ENCODE peak calls at places on chromosomes 2 and 18, in seven cellular contexts. N is GM12891, Y is SK-N-SH, P is GM12878, Q is H1, L is K562, H is HepG2. F is an unnamed sample.

GRCh38 chr2:239061824-239062560 is 214.1 kb downstream of the TWIST2 start:
- DNase-seq in N (no peak), Y (peak; percentile 85), P (no peak), Q (no peak), L (no peak), H (no peak), F (no peak)

GRCh38 chr2:166413255-166413654 is 37.5 kb upstream of the SCN9A start:
- DNase-seq in N (no peak), Y (no peak), P (no peak), Q (no peak), L (no peak), H (no peak), F (no peak)

GRCh38 chr2:162574615-162575452 is 230.9 kb downstream of the GCA start:
- DNase-seq in N (no peak), Y (no peak), P (no peak), Q (no peak), L (no peak), H (peak; percentile 97), F (no peak)

GRCh38 chr2:212078103-212078502 is 460.5 kb downstream of the ERBB4 start:
- DNase-seq in N (no peak), Y (no peak), P (no peak), Q (no peak), L (no peak), H (no peak), F (no peak)

GRCh38 chr2:28612131-28612812 is 116.4 kb downstream of the PLB1 start:
- DNase-seq in N (no peak), Y (no peak), P (no peak), Q (no peak), L (no peak), H (no peak), F (no peak)

GRCh38 chr2:231717281-231718180 is 9.2 kb downstream of the PTMA start:
- DNase-seq in N (no peak), Y (peak; percentile 58), P (peak; percentile 53), Q (peak; percentile 74), L (peak; percentile 44), H (peak; percentile 67), F (no peak)

GRCh38 chr2:219618733-219619122 is 8.7 kb upstream of the SLC4A3 start:
- DNase-seq in N (no peak), Y (no peak), P (no peak), Q (no peak), L (no peak), H (no peak), F (no peak)

GRCh38 chr2:227671170-227671887 is 4.7 kb downstream of the SCYGR5 start:
- DNase-seq in N (no peak), Y (no peak), P (no peak), Q (no peak), L (no peak), H (no peak), F (no peak)

GRCh38 chr18:10330428-10330827 is 124.0 kb upstream of the APCDD1 start:
- DNase-seq in N (no peak), Y (no peak), P (no peak), Q (no peak), L (no peak), H (no peak), F (no peak)

GRCh38 chr18:11654736-11655604 is 34.1 kb upstream of the GNAL start:
- DNase-seq in N (peak; percentile 57), Y (peak; percentile 59), P (no peak), Q (peak; percentile 94), L (peak; percentile 75), H (no peak), F (peak; percentile 40)

GRCh38 chr2:10216677-10217498 is 85.8 kb upstream of the HPCAL1 start:
- DNase-seq in N (no peak), Y (no peak), P (no peak), Q (no peak), L (peak; percentile 42), H (peak; percentile 45), F (no peak)

GRCh38 chr2:38554973-38555595 is 47.6 kb downstream of the HNRNPLL start:
- DNase-seq in N (no peak), Y (no peak), P (no peak), Q (no peak), L (peak; percentile 22), H (peak; percentile 50), F (no peak)

GRCh38 chr2:231696004-231696367 is 12.3 kb upstream of the PTMA start:
- DNase-seq in N (no peak), Y (no peak), P (no peak), Q (no peak), L (no peak), H (no peak), F (no peak)

GRCh38 chr18:13562494-13563029 is 163.8 kb downstream of the FAM210A start:
- DNase-seq in N (peak; percentile 56), Y (no peak), P (peak; percentile 93), Q (no peak), L (no peak), H (no peak), F (peak; percentile 41)

GRCh38 chr18:49685231-49685942 is 123.5 kb downstream of the LIPG start:
- DNase-seq in N (no peak), Y (no peak), P (no peak), Q (no peak), L (no peak), H (no peak), F (no peak)

GRCh38 chr2:63818276-63818675 is 23.4 kb upstream of the UGP2 start:
- DNase-seq in N (no peak), Y (no peak), P (no peak), Q (no peak), L (no peak), H (no peak), F (no peak)

GRCh38 chr2:5365871-5366461 is 326.2 kb upstream of the SOX11 start:
- DNase-seq in N (peak; percentile 46), Y (peak; percentile 80), P (no peak), Q (peak; percentile 94), L (peak; percentile 74), H (peak; percentile 62), F (peak; percentile 30)

GRCh38 chr2:232309592-232309991 is 69.0 kb upstream of the ALPP start:
- DNase-seq in N (no peak), Y (no peak), P (no peak), Q (no peak), L (no peak), H (no peak), F (no peak)

DNA sequence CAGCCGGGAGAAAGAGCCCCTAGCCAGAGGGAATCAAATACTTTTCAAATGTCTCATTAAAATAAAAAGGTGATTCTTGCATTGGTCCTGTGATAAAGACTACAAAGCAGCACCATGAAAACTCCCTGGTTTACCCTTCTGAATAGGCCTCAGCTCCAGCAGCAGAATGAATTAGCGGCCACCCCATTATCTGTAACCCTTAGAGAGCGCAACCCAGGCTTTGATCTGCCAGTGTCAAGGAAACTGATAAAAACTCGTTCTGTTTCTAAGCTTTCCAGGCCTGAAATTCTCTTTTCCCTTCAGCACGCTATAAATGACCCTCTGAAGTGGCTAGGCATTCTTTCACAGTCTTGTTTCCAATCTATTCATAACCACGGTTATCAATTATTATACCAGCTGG is 259.1 kb downstream of the CYRIA start:
- DNase-seq in N (no peak), Y (no peak), P (no peak), Q (no peak), L (no peak), H (no peak), F (no peak)
- TF ChIP-seq POLR2AphosphoS5 in N (no peak), Y (no peak), P (no peak), Q (no peak), L (no peak), H (no peak), F (no peak)

GRCh38 chr18:55706893-55707292 is 118.9 kb upstream of the TCF4 start:
- DNase-seq in N (no peak), Y (no peak), P (no peak), Q (no peak), L (no peak), H (no peak), F (no peak)
- TF ChIP-seq TAF1 in N (no peak), Y (no peak), P (no peak), Q (no peak), L (no peak), H (no peak), F (no peak)

DNA sequence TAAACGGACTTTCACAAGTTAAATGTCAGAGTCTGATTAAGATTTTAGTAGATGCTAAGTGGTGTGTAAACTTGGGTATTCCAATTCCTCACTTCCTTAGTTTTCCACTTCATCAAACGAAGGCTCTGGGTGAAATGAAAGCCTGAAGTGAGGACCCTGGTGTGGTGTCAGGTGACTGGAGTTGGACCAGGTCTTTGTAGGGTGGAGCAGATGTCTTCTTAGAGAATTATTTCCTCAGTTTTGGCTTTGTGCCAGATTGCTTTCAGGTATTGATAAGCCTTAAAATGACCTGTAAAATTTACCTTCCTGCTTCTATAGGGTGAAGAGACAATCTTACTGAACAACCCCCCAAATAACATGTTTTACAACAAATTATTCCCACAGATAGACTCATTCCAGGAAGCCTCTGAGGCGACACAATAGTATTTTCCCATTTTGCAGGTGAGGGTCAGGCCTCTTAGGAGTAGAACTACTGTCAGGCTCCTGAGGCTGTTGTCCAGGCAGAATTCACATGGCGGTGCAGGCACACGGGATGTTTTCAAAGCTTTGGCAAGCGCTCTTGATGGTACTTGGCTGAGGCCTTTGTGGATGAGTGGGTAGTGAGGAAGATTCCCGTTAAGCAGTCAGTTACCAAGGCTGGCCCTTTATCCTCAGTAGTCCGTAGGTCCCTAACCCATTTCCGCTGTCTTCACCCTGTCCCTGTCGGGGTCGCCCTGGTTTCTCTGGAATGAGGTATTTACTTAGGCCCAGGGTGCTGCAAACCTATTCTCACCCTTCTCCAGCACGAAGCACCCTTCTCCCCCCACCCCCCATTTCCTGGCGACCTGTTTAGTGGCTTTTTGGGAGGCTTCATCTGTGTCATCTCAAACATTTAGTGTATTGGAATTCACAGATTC is 6.6 kb downstream of the RPS7 start:
- DNase-seq in N (no peak), Y (no peak), P (no peak), Q (no peak), L (no peak), H (no peak), F (no peak)
- TF ChIP-seq POLR2AphosphoS5 in N (no peak), Y (peak; percentile 11), P (peak; percentile 68), Q (peak; percentile 6), L (peak; percentile 70), H (peak; percentile 33), F (peak; percentile 87)

GRCh38 chr2:71995067-71995665 is 152.5 kb downstream of the CYP26B1 start:
- DNase-seq in N (no peak), Y (peak; percentile 43), P (no peak), Q (no peak), L (no peak), H (peak; percentile 43), F (no peak)
- TF ChIP-seq TAF1 in N (no peak), Y (no peak), P (no peak), Q (no peak), L (no peak), H (no peak), F (no peak)

GRCh38 chr2:224242543-224242942 is 159.4 kb downstream of the FAM124B start:
- DNase-seq in N (no peak), Y (no peak), P (no peak), Q (no peak), L (no peak), H (no peak), F (no peak)
- TF ChIP-seq POLR2AphosphoS5 in N (no peak), Y (no peak), P (no peak), Q (no peak), L (no peak), H (no peak), F (no peak)

DNA sequence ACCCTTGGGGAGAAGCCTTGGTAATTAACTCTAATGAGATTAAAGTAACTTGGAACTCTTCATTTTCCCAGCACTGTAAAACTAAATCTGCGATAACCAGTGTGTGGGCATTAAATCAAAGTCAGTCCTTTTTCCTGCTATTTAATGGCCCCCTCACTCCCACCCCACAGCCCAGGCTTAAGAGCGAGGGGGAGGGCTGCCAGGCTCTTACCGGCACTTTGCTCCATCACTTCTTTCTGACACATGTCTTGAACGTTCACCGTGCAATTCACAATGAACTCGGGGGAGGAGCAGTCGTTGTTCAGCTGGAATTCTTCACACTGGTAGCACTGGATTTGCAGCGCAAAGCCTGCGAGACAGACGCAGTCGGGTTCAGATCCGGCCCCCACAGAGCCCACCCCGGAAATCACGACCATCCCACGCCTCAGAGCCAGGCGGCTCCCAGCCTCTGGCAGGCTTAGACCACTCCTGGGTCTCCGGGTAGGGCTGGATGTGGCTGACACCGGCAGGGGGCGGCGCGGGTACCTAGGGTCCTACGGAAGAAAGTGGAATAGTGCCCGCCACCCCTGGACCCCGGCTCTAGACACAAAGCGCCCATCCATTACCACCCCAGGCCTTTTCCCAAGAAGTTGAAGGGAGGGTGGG is 1.7 kb downstream of the LYPD1 start:
- DNase-seq in N (no peak), Y (peak; percentile 77), P (no peak), Q (peak; percentile 73), L (no peak), H (no peak), F (no peak)
- TF ChIP-seq TAF1 in N (no peak), Y (no peak), P (no peak), Q (no peak), L (no peak), H (no peak), F (no peak)